ENCODE peak calls at places on chromosomes 12 and 14, in six cellular contexts. E, O, K, L, W and J are unnamed samples.

GRCh38 chr14:99264691-99265090 is 7.3 kb downstream of the BCL11B start:
- DNase-seq in E (no peak), O (no peak), K (no peak), L (no peak), W (no peak), J (no peak)

GRCh38 chr12:28780096-28780495 is 369.0 kb upstream of the FAR2 start:
- DNase-seq in E (no peak), O (no peak), K (peak; percentile 64), L (no peak), W (peak; percentile 96), J (no peak)

GRCh38 chr12:50633950-50634349 is 129.2 kb downstream of the DIP2B start:
- DNase-seq in E (no peak), O (no peak), K (peak; percentile 74), L (no peak), W (peak; percentile 75), J (no peak)

GRCh38 chr14:101412741-101413140 is 148.6 kb upstream of the DIO3 start:
- DNase-seq in E (no peak), O (no peak), K (no peak), L (no peak), W (no peak), J (no peak)

GRCh38 chr12:14952295-14952995 is 9.0 kb downstream of the ARHGDIB start:
- DNase-seq in E (no peak), O (no peak), K (peak; percentile 94), L (no peak), W (peak; percentile 90), J (no peak)

GRCh38 chr14:102238766-102239165 is 66.2 kb downstream of the MOK start:
- DNase-seq in E (no peak), O (no peak), K (no peak), L (no peak), W (no peak), J (no peak)

GRCh38 chr12:11648514-11649412 is 711 bp upstream of the ETV6 start:
- DNase-seq in E (peak; percentile 84), O (peak; percentile 36), K (peak; percentile 87), L (no peak), W (peak; percentile 85), J (peak; percentile 85)

GRCh38 chr12:118052324-118053070 is 8.5 kb downstream of the WSB2 start:
- DNase-seq in E (no peak), O (peak; percentile 33), K (peak; percentile 96), L (no peak), W (peak; percentile 95), J (peak; percentile 86)

GRCh38 chr14:23030936-23031335 is 3.8 kb downstream of the PSMB5 start:
- DNase-seq in E (no peak), O (no peak), K (no peak), L (no peak), W (peak; percentile 29), J (no peak)

GRCh38 chr14:74580275-74580672 is 31.8 kb downstream of the LTBP2 start:
- DNase-seq in E (no peak), O (no peak), K (no peak), L (no peak), W (no peak), J (no peak)

GRCh38 chr12:9260931-9261330 is 52.7 kb upstream of the PZP start:
- DNase-seq in E (no peak), O (no peak), K (no peak), L (no peak), W (no peak), J (no peak)

GRCh38 chr12:121139301-121139700 is 6.6 kb downstream of the P2RX7 start:
- DNase-seq in E (no peak), O (no peak), K (no peak), L (no peak), W (no peak), J (no peak)

GRCh38 chr12:25960176-25960575 is 1.7 kb downstream of the RASSF8 start:
- DNase-seq in E (peak; percentile 55), O (no peak), K (peak; percentile 58), L (no peak), W (peak; percentile 44), J (no peak)
- TF ChIP-seq CTCF in E (peak; percentile 49), O (no peak), K (peak; percentile 38), L (no peak), W (peak; percentile 37), J (peak; percentile 24)

GRCh38 chr14:36975834-36976233 is 196.6 kb downstream of the SLC25A21 start:
- DNase-seq in E (no peak), O (no peak), K (no peak), L (no peak), W (peak; percentile 33), J (no peak)
- TF ChIP-seq CTCF in E (no peak), O (no peak), K (no peak), L (no peak), W (no peak), J (no peak)

DNA sequence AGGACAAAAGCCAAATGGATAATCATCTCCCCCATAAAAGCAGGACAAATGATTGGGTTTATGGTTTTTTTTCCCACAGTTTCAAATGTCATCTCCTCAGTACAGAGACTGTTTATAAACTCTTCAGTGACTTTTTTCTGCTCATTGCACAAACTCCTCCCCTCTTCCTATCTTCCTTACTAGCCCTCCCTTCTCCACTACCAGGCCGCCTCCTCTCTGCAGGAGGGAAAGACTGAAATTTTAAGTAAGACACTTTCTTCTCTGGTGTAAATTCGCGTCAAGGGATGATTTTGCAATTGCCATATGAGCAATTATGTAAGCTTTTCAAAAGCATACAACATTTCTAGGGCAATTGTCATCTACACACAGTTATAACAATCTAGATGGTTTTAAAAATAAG is 37.0 kb downstream of the BTG1 start:
- DNase-seq in E (peak; percentile 20), O (no peak), K (peak; percentile 56), L (no peak), W (peak; percentile 62), J (no peak)
- TF ChIP-seq CTCF in E (no peak), O (no peak), K (no peak), L (no peak), W (no peak), J (peak; percentile 23)

DNA sequence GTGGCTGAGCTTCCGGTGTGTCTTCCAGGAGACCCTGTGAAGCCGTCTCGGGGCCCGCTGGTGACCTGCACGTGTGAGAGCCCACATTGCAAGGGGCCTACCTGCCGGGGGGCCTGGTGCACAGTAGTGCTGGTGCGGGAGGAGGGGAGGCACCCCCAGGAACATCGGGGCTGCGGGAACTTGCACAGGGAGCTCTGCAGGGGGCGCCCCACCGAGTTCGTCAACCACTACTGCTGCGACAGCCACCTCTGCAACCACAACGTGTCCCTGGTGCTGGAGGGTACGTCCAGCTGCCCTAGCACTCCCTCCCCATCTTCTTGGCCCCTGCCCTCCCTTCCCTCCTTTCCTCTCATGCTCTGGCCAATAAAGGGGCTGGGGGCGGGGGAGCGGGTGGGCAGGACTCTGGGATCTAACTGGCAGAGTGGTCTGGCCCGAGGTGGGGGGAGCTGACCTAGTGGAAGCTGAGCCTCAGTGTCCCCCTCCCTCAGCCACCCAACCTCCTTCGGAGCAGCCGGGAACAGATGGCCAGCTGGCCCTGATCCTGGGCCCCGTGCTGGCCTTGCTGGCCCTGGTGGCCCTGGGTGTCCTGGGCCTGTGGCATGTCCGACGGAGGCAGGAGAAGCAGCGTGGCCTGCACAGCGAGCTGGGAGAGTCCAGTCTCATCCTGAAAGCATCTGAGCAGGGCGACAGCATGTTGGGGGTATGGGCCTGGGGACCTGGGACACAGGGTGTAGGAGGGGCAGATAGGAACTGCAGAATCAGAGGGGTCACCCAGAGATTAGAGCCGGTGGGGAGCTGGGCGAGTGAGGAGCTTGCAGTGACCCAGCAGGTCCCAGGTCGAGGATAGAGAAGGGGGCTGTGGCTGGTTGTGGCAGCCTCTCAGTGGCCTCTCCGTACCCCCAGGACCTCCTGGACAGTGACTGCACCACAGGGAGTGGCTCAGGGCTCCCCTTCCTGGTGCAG is 6.0 kb downstream of the ACVRL1 start:
- DNase-seq in E (peak; percentile 55), O (no peak), K (no peak), L (no peak), W (no peak), J (no peak)
- TF ChIP-seq CTCF in E (peak; percentile 20), O (no peak), K (peak; percentile 4), L (no peak), W (no peak), J (no peak)

DNA sequence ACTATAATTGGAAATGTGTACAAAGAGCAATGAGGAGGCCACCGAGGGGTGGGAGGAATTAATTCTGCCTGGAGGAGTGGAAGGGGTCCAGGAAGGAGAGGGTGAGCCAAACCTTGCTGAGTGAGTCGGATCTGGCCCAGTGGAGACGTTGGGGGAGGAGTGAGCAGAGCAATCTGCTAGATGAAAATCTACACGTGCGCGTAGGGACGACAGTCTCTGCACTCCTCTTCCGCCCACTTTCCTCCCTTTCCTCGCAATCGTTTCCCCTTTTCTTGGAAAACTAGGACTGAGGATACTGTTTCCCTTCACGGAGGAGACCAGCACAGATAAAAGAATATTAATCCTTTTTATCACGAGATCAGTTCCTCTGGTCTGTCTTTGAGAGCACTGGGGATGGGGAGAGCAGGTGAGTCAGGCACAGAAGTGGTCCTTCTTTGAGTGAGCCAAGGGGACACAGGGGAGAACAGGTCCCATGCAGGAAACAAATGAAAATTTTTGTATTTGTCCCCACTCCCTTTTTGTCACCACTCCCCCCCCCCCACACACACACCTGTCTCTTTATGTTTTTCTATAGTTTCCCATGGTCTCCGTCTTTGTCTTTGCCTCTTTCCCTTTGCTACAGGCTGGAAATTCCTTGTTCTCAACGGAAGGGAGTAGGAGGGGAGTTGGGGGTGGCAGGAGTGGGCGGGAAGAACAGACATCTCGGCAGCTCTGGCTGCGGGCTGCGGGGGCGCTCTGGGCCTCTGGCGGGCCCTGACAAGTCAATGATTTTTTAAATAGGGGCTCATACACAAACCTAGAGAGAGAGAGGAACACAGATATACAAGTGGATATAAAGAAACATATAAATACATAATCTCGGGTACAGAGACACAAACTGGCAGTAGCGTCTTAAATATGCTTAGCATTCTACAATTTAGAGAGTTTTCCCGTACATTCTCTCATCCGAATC is 2.6 kb upstream of the NAB2 start:
- DNase-seq in E (peak; percentile 72), O (no peak), K (peak; percentile 81), L (no peak), W (peak; percentile 83), J (no peak)
- TF ChIP-seq CTCF in E (peak; percentile 66), O (no peak), K (peak; percentile 56), L (peak; percentile 19), W (peak; percentile 18), J (peak; percentile 51)

GRCh38 chr12:26813812-26814211 is 19.2 kb downstream of the ITPR2 start:
- DNase-seq in E (no peak), O (no peak), K (no peak), L (no peak), W (peak; percentile 28), J (no peak)

GRCh38 chr12:26818636-26819035 is 14.4 kb downstream of the ITPR2 start:
- DNase-seq in E (no peak), O (no peak), K (no peak), L (no peak), W (no peak), J (no peak)

GRCh38 chr12:26821212-26821701 is 11.7 kb downstream of the ITPR2 start:
- DNase-seq in E (no peak), O (no peak), K (peak; percentile 64), L (no peak), W (peak; percentile 52), J (no peak)

GRCh38 chr12:26818201-26818600 is 14.8 kb downstream of the ITPR2 start:
- DNase-seq in E (no peak), O (no peak), K (no peak), L (no peak), W (no peak), J (no peak)

GRCh38 chr12:26817183-26817591 is 15.8 kb downstream of the ITPR2 start:
- DNase-seq in E (no peak), O (no peak), K (no peak), L (no peak), W (no peak), J (no peak)
- TF ChIP-seq CTCF in E (no peak), O (no peak), K (no peak), L (no peak), W (no peak), J (no peak)

GRCh38 chr12:19236656-19237055 is 107.1 kb downstream of the PLEKHA5 start:
- DNase-seq in E (no peak), O (no peak), K (peak; percentile 49), L (no peak), W (peak; percentile 54), J (no peak)
- TF ChIP-seq CTCF in E (no peak), O (no peak), K (no peak), L (no peak), W (no peak), J (no peak)